ENCODE peak calls at places on chromosome 14, in five cellular contexts. One of them, this sample, is unnamed.

GRCh38 chr14:45089813-45090212 is 5.9 kb downstream of the PRPF39 start:
- DNase-seq in non-pigmented ciliary epithelial cell: no peak
- DNase-seq in thyroid gland: no peak
- DNase-seq in left ventricle myocardium superior: no peak
- DNase-seq in naive thymus-derived CD8-positive, alpha-beta T cell: no peak
- DNase-seq in this sample: no peak

GRCh38 chr14:50920482-50921225 is 23.6 kb downstream of the PYGL start:
- DNase-seq in non-pigmented ciliary epithelial cell: peak
- DNase-seq in thyroid gland: no peak
- DNase-seq in left ventricle myocardium superior: no peak
- DNase-seq in naive thymus-derived CD8-positive, alpha-beta T cell: no peak
- DNase-seq in this sample: peak

GRCh38 chr14:76084374-76084773 is 67.3 kb upstream of the GPATCH2L start:
- DNase-seq in non-pigmented ciliary epithelial cell: no peak
- DNase-seq in thyroid gland: no peak
- DNase-seq in left ventricle myocardium superior: no peak
- DNase-seq in naive thymus-derived CD8-positive, alpha-beta T cell: no peak
- DNase-seq in this sample: no peak

GRCh38 chr14:76810953-76811400 is 1.7 kb downstream of the ANGEL1 start:
- DNase-seq in non-pigmented ciliary epithelial cell: no peak
- DNase-seq in thyroid gland: no peak
- DNase-seq in left ventricle myocardium superior: no peak
- DNase-seq in naive thymus-derived CD8-positive, alpha-beta T cell: peak
- DNase-seq in this sample: no peak

GRCh38 chr14:56884617-56885016 is 74.3 kb upstream of the OTX2 start:
- DNase-seq in non-pigmented ciliary epithelial cell: no peak
- DNase-seq in thyroid gland: no peak
- DNase-seq in left ventricle myocardium superior: no peak
- DNase-seq in naive thymus-derived CD8-positive, alpha-beta T cell: no peak
- DNase-seq in this sample: no peak

GRCh38 chr14:103743691-103744090 is 28.1 kb downstream of the ZFYVE21 start:
- DNase-seq in non-pigmented ciliary epithelial cell: no peak
- DNase-seq in thyroid gland: no peak
- DNase-seq in left ventricle myocardium superior: no peak
- DNase-seq in naive thymus-derived CD8-positive, alpha-beta T cell: no peak
- DNase-seq in this sample: no peak

GRCh38 chr14:64706552-64707193 is 2.4 kb downstream of the PLEKHG3 start:
- DNase-seq in non-pigmented ciliary epithelial cell: no peak
- DNase-seq in thyroid gland: no peak
- DNase-seq in left ventricle myocardium superior: no peak
- DNase-seq in naive thymus-derived CD8-positive, alpha-beta T cell: no peak
- DNase-seq in this sample: no peak

GRCh38 chr14:32083789-32084188 is 6.7 kb downstream of the ARHGAP5 start:
- DNase-seq in non-pigmented ciliary epithelial cell: no peak
- DNase-seq in thyroid gland: no peak
- DNase-seq in left ventricle myocardium superior: no peak
- DNase-seq in naive thymus-derived CD8-positive, alpha-beta T cell: no peak
- DNase-seq in this sample: no peak

GRCh38 chr14:102565331-102565887 is 27.0 kb upstream of the RCOR1 start:
- DNase-seq in non-pigmented ciliary epithelial cell: no peak
- DNase-seq in thyroid gland: no peak
- DNase-seq in left ventricle myocardium superior: no peak
- DNase-seq in naive thymus-derived CD8-positive, alpha-beta T cell: no peak
- DNase-seq in this sample: no peak

GRCh38 chr14:38743941-38744611 is 359.0 kb downstream of the SEC23A start:
- DNase-seq in non-pigmented ciliary epithelial cell: no peak
- DNase-seq in thyroid gland: no peak
- DNase-seq in left ventricle myocardium superior: no peak
- DNase-seq in naive thymus-derived CD8-positive, alpha-beta T cell: no peak
- DNase-seq in this sample: no peak

GRCh38 chr14:22556021-22556989 is 32.7 kb downstream of the DAD1 start:
- DNase-seq in non-pigmented ciliary epithelial cell: peak
- DNase-seq in thyroid gland: peak
- DNase-seq in left ventricle myocardium superior: peak
- DNase-seq in naive thymus-derived CD8-positive, alpha-beta T cell: peak
- DNase-seq in this sample: no peak

GRCh38 chr14:71556730-71557129 is 375.5 kb upstream of the RGS6 start:
- DNase-seq in non-pigmented ciliary epithelial cell: no peak
- DNase-seq in thyroid gland: no peak
- DNase-seq in left ventricle myocardium superior: no peak
- DNase-seq in naive thymus-derived CD8-positive, alpha-beta T cell: no peak
- DNase-seq in this sample: no peak

GRCh38 chr14:56378474-56378873 is 201.1 kb upstream of the TMEM260 start:
- DNase-seq in non-pigmented ciliary epithelial cell: peak
- DNase-seq in thyroid gland: no peak
- DNase-seq in left ventricle myocardium superior: no peak
- DNase-seq in naive thymus-derived CD8-positive, alpha-beta T cell: no peak
- DNase-seq in this sample: no peak

GRCh38 chr14:92676448-92677086 is 71.9 kb downstream of the LGMN start:
- DNase-seq in non-pigmented ciliary epithelial cell: no peak
- DNase-seq in thyroid gland: no peak
- DNase-seq in left ventricle myocardium superior: no peak
- DNase-seq in naive thymus-derived CD8-positive, alpha-beta T cell: no peak
- DNase-seq in this sample: no peak

GRCh38 chr14:52783211-52783610 is 8.2 kb downstream of the GNPNAT1 start:
- DNase-seq in non-pigmented ciliary epithelial cell: no peak
- DNase-seq in thyroid gland: no peak
- DNase-seq in left ventricle myocardium superior: no peak
- DNase-seq in naive thymus-derived CD8-positive, alpha-beta T cell: no peak
- DNase-seq in this sample: no peak

GRCh38 chr14:98993818-98994217 is 278.2 kb downstream of the BCL11B start:
- DNase-seq in non-pigmented ciliary epithelial cell: no peak
- DNase-seq in thyroid gland: no peak
- DNase-seq in left ventricle myocardium superior: no peak
- DNase-seq in naive thymus-derived CD8-positive, alpha-beta T cell: no peak
- DNase-seq in this sample: no peak

GRCh38 chr14:90453401-90453951 is 56.6 kb downstream of the CALM1 start:
- DNase-seq in non-pigmented ciliary epithelial cell: no peak
- DNase-seq in thyroid gland: peak
- DNase-seq in left ventricle myocardium superior: no peak
- DNase-seq in naive thymus-derived CD8-positive, alpha-beta T cell: no peak
- DNase-seq in this sample: no peak

GRCh38 chr14:64645220-64645891 is 58.9 kb upstream of the PLEKHG3 start:
- DNase-seq in non-pigmented ciliary epithelial cell: peak
- DNase-seq in thyroid gland: no peak
- DNase-seq in left ventricle myocardium superior: no peak
- DNase-seq in naive thymus-derived CD8-positive, alpha-beta T cell: no peak
- DNase-seq in this sample: peak

GRCh38 chr14:50288146-50288545 is 23.9 kb downstream of the L2HGDH start:
- DNase-seq in non-pigmented ciliary epithelial cell: no peak
- DNase-seq in thyroid gland: no peak
- DNase-seq in left ventricle myocardium superior: no peak
- DNase-seq in naive thymus-derived CD8-positive, alpha-beta T cell: no peak
- DNase-seq in this sample: no peak

GRCh38 chr14:55980970-55981369 is 137.2 kb upstream of the PELI2 start:
- DNase-seq in non-pigmented ciliary epithelial cell: no peak
- DNase-seq in thyroid gland: no peak
- DNase-seq in left ventricle myocardium superior: no peak
- DNase-seq in naive thymus-derived CD8-positive, alpha-beta T cell: no peak
- DNase-seq in this sample: no peak

GRCh38 chr14:58297412-58297761 is 968 bp upstream of the ARID4A start:
- DNase-seq in non-pigmented ciliary epithelial cell: no peak
- DNase-seq in thyroid gland: no peak
- DNase-seq in left ventricle myocardium superior: no peak
- DNase-seq in naive thymus-derived CD8-positive, alpha-beta T cell: no peak
- DNase-seq in this sample: no peak

GRCh38 chr14:33564774-33565630 is 385.9 kb downstream of the EGLN3 start:
- DNase-seq in non-pigmented ciliary epithelial cell: peak
- DNase-seq in thyroid gland: no peak
- DNase-seq in left ventricle myocardium superior: no peak
- DNase-seq in naive thymus-derived CD8-positive, alpha-beta T cell: no peak
- DNase-seq in this sample: peak

This sample was measured in epithelial cell of proximal tubule.